ENCODE peak calls at places on chromosomes 4 and X, in seven cellular contexts. One of them, this sample, is unnamed.

GRCh38 chr4:1544861-1545275 is 138.6 kb upstream of the NKX1-1 start:
- DNase-seq in neural progenitor cell: no peak
- DNase-seq in GM23338: no peak
- DNase-seq in hepatocyte: peak
- DNase-seq in PC-3: peak
- DNase-seq in HCT116: no peak
- DNase-seq in MM.1S: no peak
- DNase-seq in this sample: no peak

GRCh38 chr4:74632634-74633033 is 161.7 kb downstream of the BTC start:
- DNase-seq in neural progenitor cell: no peak
- DNase-seq in GM23338: no peak
- DNase-seq in hepatocyte: no peak
- DNase-seq in PC-3: peak
- DNase-seq in HCT116: peak
- DNase-seq in MM.1S: no peak
- DNase-seq in this sample: peak

GRCh38 chr4:139761461-139761860 is 95.8 kb downstream of the MGST2 start:
- DNase-seq in neural progenitor cell: no peak
- DNase-seq in GM23338: peak
- DNase-seq in hepatocyte: no peak
- DNase-seq in PC-3: peak
- DNase-seq in HCT116: peak
- DNase-seq in MM.1S: no peak
- DNase-seq in this sample: peak

GRCh38 chrX:39576081-39576701 is 521.6 kb downstream of the BCOR start:
- DNase-seq in neural progenitor cell: peak
- DNase-seq in GM23338: peak
- DNase-seq in hepatocyte: no peak
- DNase-seq in PC-3: no peak
- DNase-seq in HCT116: no peak
- DNase-seq in MM.1S: no peak
- DNase-seq in this sample: no peak

GRCh38 chr4:137738377-137738990 is 206.2 kb upstream of the PCDH18 start:
- DNase-seq in neural progenitor cell: no peak
- DNase-seq in GM23338: no peak
- DNase-seq in hepatocyte: no peak
- DNase-seq in PC-3: no peak
- DNase-seq in HCT116: no peak
- DNase-seq in MM.1S: no peak
- DNase-seq in this sample: no peak

GRCh38 chr4:68074397-68074796 is 55.3 kb downstream of the TMPRSS11F start:
- DNase-seq in neural progenitor cell: no peak
- DNase-seq in GM23338: no peak
- DNase-seq in hepatocyte: no peak
- DNase-seq in PC-3: no peak
- DNase-seq in HCT116: no peak
- DNase-seq in MM.1S: no peak
- DNase-seq in this sample: peak

GRCh38 chrX:18887177-18887820 is 96.6 kb downstream of the PHKA2 start:
- DNase-seq in neural progenitor cell: no peak
- DNase-seq in GM23338: peak
- DNase-seq in hepatocyte: no peak
- DNase-seq in PC-3: no peak
- DNase-seq in HCT116: no peak
- DNase-seq in MM.1S: no peak
- DNase-seq in this sample: peak

GRCh38 chr4:170008376-170008775 is 17.8 kb downstream of the MFAP3L start:
- DNase-seq in neural progenitor cell: no peak
- DNase-seq in GM23338: no peak
- DNase-seq in hepatocyte: no peak
- DNase-seq in PC-3: no peak
- DNase-seq in HCT116: no peak
- DNase-seq in MM.1S: peak
- DNase-seq in this sample: peak

GRCh38 chr4:172845281-172845680 is 323.3 kb upstream of the GALNT7 start:
- DNase-seq in neural progenitor cell: no peak
- DNase-seq in GM23338: no peak
- DNase-seq in hepatocyte: no peak
- DNase-seq in PC-3: no peak
- DNase-seq in HCT116: no peak
- DNase-seq in MM.1S: no peak
- DNase-seq in this sample: no peak

GRCh38 chr4:29467044-29467717 is 1253.0 kb upstream of the PCDH7 start:
- DNase-seq in neural progenitor cell: no peak
- DNase-seq in GM23338: no peak
- DNase-seq in hepatocyte: peak
- DNase-seq in PC-3: peak
- DNase-seq in HCT116: no peak
- DNase-seq in MM.1S: no peak
- DNase-seq in this sample: no peak

GRCh38 chrX:94854251-94854650 is 1180.2 kb downstream of the FAM133A start:
- DNase-seq in neural progenitor cell: no peak
- DNase-seq in GM23338: no peak
- DNase-seq in hepatocyte: peak
- DNase-seq in PC-3: no peak
- DNase-seq in HCT116: no peak
- DNase-seq in MM.1S: no peak
- DNase-seq in this sample: no peak

GRCh38 chr4:37389967-37390580 is 145.5 kb downstream of the NWD2 start:
- DNase-seq in neural progenitor cell: peak
- DNase-seq in GM23338: peak
- DNase-seq in hepatocyte: peak
- DNase-seq in PC-3: peak
- DNase-seq in HCT116: peak
- DNase-seq in MM.1S: peak
- DNase-seq in this sample: peak

GRCh38 chr4:161577604-161578301 is 586.0 kb downstream of the FSTL5 start:
- DNase-seq in neural progenitor cell: no peak
- DNase-seq in GM23338: no peak
- DNase-seq in hepatocyte: peak
- DNase-seq in PC-3: peak
- DNase-seq in HCT116: no peak
- DNase-seq in MM.1S: no peak
- DNase-seq in this sample: peak

GRCh38 chr4:110196871-110197420 is 1.5 kb downstream of the ELOVL6 start:
- DNase-seq in neural progenitor cell: peak
- DNase-seq in GM23338: peak
- DNase-seq in hepatocyte: no peak
- DNase-seq in PC-3: peak
- DNase-seq in HCT116: no peak
- DNase-seq in MM.1S: peak
- DNase-seq in this sample: peak

GRCh38 chrX:116292183-116292582 is 121.6 kb downstream of the AGTR2 start:
- DNase-seq in neural progenitor cell: no peak
- DNase-seq in GM23338: no peak
- DNase-seq in hepatocyte: no peak
- DNase-seq in PC-3: no peak
- DNase-seq in HCT116: no peak
- DNase-seq in MM.1S: no peak
- DNase-seq in this sample: no peak

GRCh38 chr4:110091426-110091825 is 107.0 kb downstream of the ELOVL6 start:
- DNase-seq in neural progenitor cell: no peak
- DNase-seq in GM23338: no peak
- DNase-seq in hepatocyte: no peak
- DNase-seq in PC-3: peak
- DNase-seq in HCT116: peak
- DNase-seq in MM.1S: no peak
- DNase-seq in this sample: peak

GRCh38 chr4:31220921-31221320 is 500.8 kb downstream of the PCDH7 start:
- DNase-seq in neural progenitor cell: no peak
- DNase-seq in GM23338: no peak
- DNase-seq in hepatocyte: no peak
- DNase-seq in PC-3: no peak
- DNase-seq in HCT116: no peak
- DNase-seq in MM.1S: no peak
- DNase-seq in this sample: no peak

GRCh38 chr4:147782087-147782781 is 50.3 kb downstream of the ARHGAP10 start:
- DNase-seq in neural progenitor cell: no peak
- DNase-seq in GM23338: no peak
- DNase-seq in hepatocyte: peak
- DNase-seq in PC-3: peak
- DNase-seq in HCT116: peak
- DNase-seq in MM.1S: no peak
- DNase-seq in this sample: peak

GRCh38 chr4:89268572-89269180 is 38.9 kb downstream of the GPRIN3 start:
- DNase-seq in neural progenitor cell: no peak
- DNase-seq in GM23338: no peak
- DNase-seq in hepatocyte: no peak
- DNase-seq in PC-3: no peak
- DNase-seq in HCT116: no peak
- DNase-seq in MM.1S: no peak
- DNase-seq in this sample: no peak

GRCh38 chrX:17591741-17592110 is 145.6 kb upstream of the SCML1 start:
- DNase-seq in neural progenitor cell: no peak
- DNase-seq in GM23338: no peak
- DNase-seq in hepatocyte: no peak
- DNase-seq in PC-3: peak
- DNase-seq in HCT116: no peak
- DNase-seq in MM.1S: peak
- DNase-seq in this sample: peak

GRCh38 chr4:56049428-56050212 is 100.9 kb downstream of the CEP135 start:
- DNase-seq in neural progenitor cell: peak
- DNase-seq in GM23338: peak
- DNase-seq in hepatocyte: peak
- DNase-seq in PC-3: peak
- DNase-seq in HCT116: peak
- DNase-seq in MM.1S: peak
- DNase-seq in this sample: peak

GRCh38 chr4:153595894-153596601 is 88.0 kb upstream of the TLR2 start:
- DNase-seq in neural progenitor cell: no peak
- DNase-seq in GM23338: no peak
- DNase-seq in hepatocyte: peak
- DNase-seq in PC-3: peak
- DNase-seq in HCT116: no peak
- DNase-seq in MM.1S: no peak
- DNase-seq in this sample: no peak

GRCh38 chr4:112511294-112512118 is 4.5 kb downstream of the NEUROG2 start:
- DNase-seq in neural progenitor cell: peak
- DNase-seq in GM23338: peak
- DNase-seq in hepatocyte: no peak
- DNase-seq in PC-3: no peak
- DNase-seq in HCT116: no peak
- DNase-seq in MM.1S: no peak
- DNase-seq in this sample: no peak
- TF ChIP-seq EZH2 in neural progenitor cell: peak
- TF ChIP-seq EZH2 in GM23338: peak
- TF ChIP-seq EZH2 in hepatocyte: peak
- TF ChIP-seq EZH2 in PC-3: no peak
- TF ChIP-seq EZH2 in HCT116: no peak
- TF ChIP-seq EZH2 in MM.1S: no peak
- TF ChIP-seq EZH2 in this sample: no peak

DNA sequence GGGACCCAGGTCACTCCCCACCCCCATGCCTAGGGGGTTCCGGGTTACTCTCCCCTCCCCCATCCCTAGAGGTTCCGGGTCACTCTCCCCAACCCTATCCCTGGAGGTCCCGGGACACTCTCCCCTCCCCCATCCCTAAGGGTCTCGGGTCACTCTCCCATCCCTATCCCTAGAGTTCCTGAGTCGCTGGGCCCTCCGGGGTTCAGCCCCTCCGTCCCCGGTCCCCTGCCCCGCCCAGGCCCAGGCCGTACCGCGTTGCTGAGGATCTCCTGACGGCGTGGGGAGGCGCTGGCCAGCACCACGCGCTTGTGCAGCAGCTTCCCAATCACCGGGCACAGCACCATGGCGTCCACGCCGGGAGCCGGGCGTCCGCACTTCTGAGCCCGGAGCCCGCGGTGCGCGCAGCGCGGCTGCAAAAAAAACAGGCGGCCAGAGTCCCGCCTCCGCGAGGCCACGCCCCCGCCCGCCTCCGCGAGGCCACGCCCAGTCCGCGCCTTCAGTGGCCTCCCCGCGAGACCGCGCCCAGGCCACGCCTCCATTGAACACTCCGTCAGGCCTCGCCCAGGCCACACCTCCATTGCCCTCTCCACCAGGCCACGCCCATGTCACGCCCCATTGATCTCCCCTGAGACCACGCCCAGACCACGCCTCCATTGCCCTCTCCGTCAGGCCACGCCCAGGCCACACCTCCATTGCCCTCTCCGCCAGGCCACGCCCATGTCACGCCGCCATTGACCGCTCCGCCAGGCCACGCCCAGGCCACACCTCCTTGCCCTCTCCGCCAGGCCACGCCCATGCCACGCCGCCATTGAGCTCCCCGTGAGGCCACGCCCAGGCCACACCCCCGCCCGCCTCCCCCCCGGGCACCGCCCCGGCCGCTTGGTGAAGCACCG is at the start of gene ASMTL:
- DNase-seq in neural progenitor cell: peak
- DNase-seq in GM23338: peak
- DNase-seq in hepatocyte: peak
- DNase-seq in PC-3: peak
- DNase-seq in HCT116: peak
- DNase-seq in MM.1S: peak
- DNase-seq in this sample: peak
- TF ChIP-seq EZH2phosphoT487 in neural progenitor cell: no peak
- TF ChIP-seq EZH2phosphoT487 in GM23338: no peak
- TF ChIP-seq EZH2phosphoT487 in hepatocyte: no peak
- TF ChIP-seq EZH2phosphoT487 in PC-3: no peak
- TF ChIP-seq EZH2phosphoT487 in HCT116: no peak
- TF ChIP-seq EZH2phosphoT487 in MM.1S: no peak
- TF ChIP-seq EZH2phosphoT487 in this sample: no peak

GRCh38 chr4:190016369-190017289 is 10.4 kb downstream of the FRG2 start:
- DNase-seq in neural progenitor cell: peak
- DNase-seq in GM23338: no peak
- DNase-seq in hepatocyte: no peak
- DNase-seq in PC-3: no peak
- DNase-seq in HCT116: no peak
- DNase-seq in MM.1S: no peak
- DNase-seq in this sample: no peak
- TF ChIP-seq EZH2 in neural progenitor cell: peak
- TF ChIP-seq EZH2 in GM23338: peak
- TF ChIP-seq EZH2 in hepatocyte: no peak
- TF ChIP-seq EZH2 in PC-3: no peak
- TF ChIP-seq EZH2 in HCT116: no peak
- TF ChIP-seq EZH2 in MM.1S: no peak
- TF ChIP-seq EZH2 in this sample: no peak

DNA sequence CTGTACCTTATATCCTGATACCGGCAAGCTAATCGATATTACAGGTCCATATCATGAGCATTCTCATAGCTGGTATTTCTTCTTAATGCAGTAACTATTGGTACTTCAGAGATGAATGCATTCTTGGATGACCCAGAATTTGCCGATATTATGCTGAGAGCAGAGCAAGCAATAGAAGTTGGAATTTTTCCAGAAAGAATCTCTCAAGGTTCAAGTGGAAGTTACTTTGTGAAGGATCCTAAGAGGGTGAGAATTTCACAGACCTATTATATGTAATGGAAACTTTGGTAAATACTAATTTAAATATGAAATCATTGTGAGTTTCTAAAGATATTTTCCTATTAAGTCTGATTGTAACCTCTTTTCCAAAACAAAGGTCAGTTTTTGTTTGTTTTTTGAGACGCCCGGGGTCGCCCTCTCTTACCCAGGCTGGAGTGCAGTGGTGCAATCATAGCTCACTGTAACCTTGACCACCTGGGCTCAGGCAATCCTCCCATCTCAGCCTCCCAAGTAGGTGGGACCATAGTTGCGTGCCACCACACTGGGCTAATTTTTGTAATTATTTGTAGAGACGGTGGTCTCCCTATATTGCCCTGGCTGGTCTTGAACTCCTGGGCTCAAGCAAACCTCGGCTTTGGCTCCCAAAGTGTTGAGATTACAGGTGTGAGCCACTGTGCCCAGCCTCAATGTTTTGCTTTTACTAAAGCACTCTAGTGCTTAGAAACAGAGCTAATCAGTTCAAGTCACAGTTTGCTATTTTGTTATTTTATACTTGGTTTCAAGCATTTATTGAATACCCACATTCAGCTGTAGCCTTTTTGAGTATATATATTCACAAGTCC is 18.6 kb downstream of the PI4K2B start:
- DNase-seq in neural progenitor cell: no peak
- DNase-seq in GM23338: no peak
- DNase-seq in hepatocyte: no peak
- DNase-seq in PC-3: no peak
- DNase-seq in HCT116: no peak
- DNase-seq in MM.1S: no peak
- DNase-seq in this sample: no peak
- TF ChIP-seq EZH2phosphoT487 in neural progenitor cell: no peak
- TF ChIP-seq EZH2phosphoT487 in GM23338: no peak
- TF ChIP-seq EZH2phosphoT487 in hepatocyte: no peak
- TF ChIP-seq EZH2phosphoT487 in PC-3: no peak
- TF ChIP-seq EZH2phosphoT487 in HCT116: no peak
- TF ChIP-seq EZH2phosphoT487 in MM.1S: no peak
- TF ChIP-seq EZH2phosphoT487 in this sample: no peak